ENCODE peak calls at places on chromosomes 7 and 10, in six cellular contexts. D is HL-60; B is foreskin fibroblast; C is ovary; R is uterus; A is CD8-positive, alpha-beta T cell. W is an unnamed sample.
A peak's percentile ranks its signal among the peaks of the same experiment; 100 is the strongest.

GRCh38 chr7:33806284-33807157 is 98.8 kb upstream of the BMPER start:
- DNase-seq in D (no peak), B (no peak), C (peak; percentile 31), R (peak; percentile 24), A (no peak), W (no peak)

GRCh38 chr7:1140481-1141104 is 19.4 kb downstream of the ZFAND2A start:
- DNase-seq in D (no peak), B (no peak), C (no peak), R (no peak), A (no peak), W (peak; percentile 50)

GRCh38 chr7:116741625-116742316 is 69.8 kb downstream of the MET start:
- DNase-seq in D (no peak), B (no peak), C (no peak), R (no peak), A (no peak), W (no peak)

GRCh38 chr7:74452748-74453320 is 872 bp upstream of the GTF2IRD1 start:
- DNase-seq in D (no peak), B (peak; percentile 48), C (peak; percentile 82), R (peak; percentile 77), A (peak; percentile 30), W (no peak)

GRCh38 chr10:22604314-22605091 is 109.9 kb downstream of the PIP4K2A start:
- DNase-seq in D (no peak), B (no peak), C (no peak), R (no peak), A (no peak), W (no peak)

GRCh38 chr7:33743594-33743993 is 161.7 kb upstream of the BMPER start:
- DNase-seq in D (no peak), B (peak; percentile 92), C (no peak), R (no peak), A (no peak), W (no peak)

GRCh38 chr7:99372275-99373085 is 2.0 kb upstream of the ARPC1B start:
- DNase-seq in D (no peak), B (peak; percentile 41), C (peak; percentile 42), R (no peak), A (peak; percentile 32), W (no peak)

GRCh38 chr7:159066816-159067601 is 77.7 kb downstream of the VIPR2 start:
- DNase-seq in D (no peak), B (no peak), C (no peak), R (no peak), A (no peak), W (no peak)

GRCh38 chr7:148698397-148699023 is at the start of gene CUL1:
- DNase-seq in D (no peak), B (peak; percentile 76), C (peak; percentile 80), R (peak; percentile 83), A (peak; percentile 83), W (peak; percentile 91)
- TF ChIP-seq CTCF in D (no peak), B (no peak), C (no peak), R (no peak), A (no peak), W (no peak)

DNA sequence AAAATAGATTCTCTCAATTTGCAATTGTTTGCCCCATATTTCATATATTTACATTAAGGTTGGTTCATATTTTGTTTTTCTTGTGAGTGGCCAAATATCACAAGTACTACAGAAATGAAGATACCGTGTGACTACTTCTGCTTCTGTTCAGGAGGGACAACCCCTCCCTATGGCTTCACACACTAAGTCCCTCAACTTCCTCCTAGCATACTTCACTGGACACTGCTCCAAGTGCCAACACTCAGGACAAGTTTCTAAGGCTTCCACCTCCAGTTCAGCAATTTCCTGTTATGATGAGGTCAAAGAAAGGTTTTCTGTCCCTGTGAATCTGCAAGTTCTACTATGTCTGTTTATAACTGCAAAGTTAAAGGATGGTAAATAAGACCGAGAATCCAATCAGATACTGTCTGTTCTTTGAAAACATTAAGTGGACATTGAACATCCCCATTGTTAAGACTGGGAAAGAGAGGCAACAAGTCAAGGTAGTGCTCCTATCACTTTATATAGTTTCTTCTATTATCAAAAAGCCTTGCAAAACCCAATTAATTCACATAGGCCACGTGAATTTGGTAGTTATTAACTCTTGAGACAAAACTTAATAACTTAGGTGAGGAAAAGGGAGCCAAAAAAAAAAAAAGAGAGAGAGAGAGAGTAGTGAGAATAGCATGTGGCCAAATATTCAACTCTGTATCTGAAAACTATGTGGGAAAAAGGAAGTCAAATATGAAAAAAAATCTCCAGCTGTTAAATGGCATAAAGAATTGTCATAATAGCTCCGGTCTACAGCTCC is 81.3 kb upstream of the DKK1 start:
- DNase-seq in D (no peak), B (no peak), C (no peak), R (no peak), A (no peak), W (peak; percentile 10)
- H3K4me3 ChIP-seq in D (no peak overlapping the region), B (no peak overlapping the region), C (no peak overlapping the region), R (no peak overlapping the region), A (no peak overlapping the region), W (no peak overlapping the region)

GRCh38 chr7:101815826-101816488 is 1.5 kb upstream of the CUX1 start:
- DNase-seq in D (peak; percentile 73), B (peak; percentile 77), C (peak; percentile 68), R (peak; percentile 74), A (peak; percentile 65), W (peak; percentile 93)
- TF ChIP-seq CTCF in D (no peak), B (no peak), C (no peak), R (no peak), A (no peak), W (peak; percentile 12)

DNA sequence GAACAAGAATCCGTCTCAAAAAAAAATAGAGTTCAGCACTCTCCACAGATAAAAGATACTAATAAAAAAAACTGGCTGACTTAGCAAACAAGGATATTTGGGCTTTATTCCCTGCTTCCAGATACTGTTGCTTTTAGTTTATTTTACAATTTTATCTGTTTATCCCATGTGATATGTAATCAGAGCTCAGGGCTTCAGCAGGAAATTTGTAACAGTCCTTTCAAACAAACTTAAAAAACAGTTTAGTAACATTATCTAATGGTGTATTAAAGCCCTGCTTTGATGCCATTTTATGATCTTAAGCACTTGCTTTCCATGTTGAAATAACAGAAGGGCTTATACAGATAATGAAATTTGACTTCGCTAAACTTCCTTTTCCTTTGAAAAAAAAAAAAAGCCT is 28.1 kb downstream of the DCLRE1A start:
- DNase-seq in D (no peak), B (no peak), C (no peak), R (no peak), A (no peak), W (no peak)
- H3K4me3 ChIP-seq in D (no peak overlapping the region), B (no peak overlapping the region), C (no peak overlapping the region), R (no peak overlapping the region), A (no peak overlapping the region), W (no peak overlapping the region)

W was measured in GM12865.